ENCODE peak calls at places on chromosomes 7 and 10, in eight cellular contexts. One of them, this sample, is unnamed.

GRCh38 chr7:143434660-143435059 is 8.6 kb upstream of the TAS2R60 start:
- DNase-seq in HFFc6: no peak
- DNase-seq in pancreas: no peak
- DNase-seq in NCI-H187: no peak
- DNase-seq in T-cell: no peak
- DNase-seq in activated CD4-positive, alpha-beta T cell treated with anti-CD3 and anti-CD28 coated beads for 48 hours: no peak
- DNase-seq in H9: no peak
- DNase-seq in mammary epithelial cell: peak; percentile 54
- DNase-seq in this sample: no peak

GRCh38 chr7:158602905-158603772 is 15.5 kb upstream of the PTPRN2 start:
- DNase-seq in activated CD4-positive, alpha-beta T cell treated with anti-CD3 and anti-CD28 coated beads for 48 hours: peak; percentile 20
- DNase-seq in mammary epithelial cell: no peak
- DNase-seq in HFFc6: no peak
- DNase-seq in T-cell: no peak
- DNase-seq in NCI-H187: no peak
- DNase-seq in pancreas: no peak
- DNase-seq in H9: no peak
- DNase-seq in this sample: no peak

GRCh38 chr7:20794676-20795075 is 8.0 kb upstream of the SP8 start:
- DNase-seq in H9: no peak
- DNase-seq in activated CD4-positive, alpha-beta T cell treated with anti-CD3 and anti-CD28 coated beads for 48 hours: no peak
- DNase-seq in T-cell: no peak
- DNase-seq in mammary epithelial cell: no peak
- DNase-seq in pancreas: no peak
- DNase-seq in HFFc6: no peak
- DNase-seq in NCI-H187: no peak
- DNase-seq in this sample: no peak

GRCh38 chr7:157397751-157398691 is 61.2 kb downstream of the DNAJB6 start:
- DNase-seq in T-cell: peak; percentile 14
- DNase-seq in HFFc6: peak; percentile 73
- DNase-seq in activated CD4-positive, alpha-beta T cell treated with anti-CD3 and anti-CD28 coated beads for 48 hours: peak; percentile 31
- DNase-seq in mammary epithelial cell: peak; percentile 22
- DNase-seq in H9: peak; percentile 72
- DNase-seq in pancreas: no peak
- DNase-seq in NCI-H187: peak; percentile 88
- DNase-seq in this sample: no peak

GRCh38 chr10:79405221-79405994 is 40.0 kb downstream of the ZCCHC24 start:
- DNase-seq in T-cell: no peak
- DNase-seq in NCI-H187: no peak
- DNase-seq in HFFc6: no peak
- DNase-seq in mammary epithelial cell: no peak
- DNase-seq in activated CD4-positive, alpha-beta T cell treated with anti-CD3 and anti-CD28 coated beads for 48 hours: no peak
- DNase-seq in H9: no peak
- DNase-seq in pancreas: peak; percentile 46
- DNase-seq in this sample: no peak

GRCh38 chr7:123120286-123120685 is 79.5 kb downstream of the SLC13A1 start:
- DNase-seq in activated CD4-positive, alpha-beta T cell treated with anti-CD3 and anti-CD28 coated beads for 48 hours: no peak
- DNase-seq in mammary epithelial cell: peak; percentile 4
- DNase-seq in H9: no peak
- DNase-seq in HFFc6: no peak
- DNase-seq in T-cell: no peak
- DNase-seq in NCI-H187: no peak
- DNase-seq in pancreas: no peak
- DNase-seq in this sample: no peak

GRCh38 chr7:1576521-1577253 is 6.9 kb upstream of the PSMG3 start:
- DNase-seq in NCI-H187: no peak
- DNase-seq in H9: peak; percentile 92
- DNase-seq in T-cell: no peak
- DNase-seq in HFFc6: no peak
- DNase-seq in activated CD4-positive, alpha-beta T cell treated with anti-CD3 and anti-CD28 coated beads for 48 hours: no peak
- DNase-seq in mammary epithelial cell: no peak
- DNase-seq in pancreas: no peak
- DNase-seq in this sample: no peak

GRCh38 chr10:112637901-112638300 is 190.9 kb downstream of the VTI1A start:
- DNase-seq in pancreas: no peak
- DNase-seq in T-cell: no peak
- DNase-seq in mammary epithelial cell: no peak
- DNase-seq in activated CD4-positive, alpha-beta T cell treated with anti-CD3 and anti-CD28 coated beads for 48 hours: no peak
- DNase-seq in NCI-H187: no peak
- DNase-seq in H9: no peak
- DNase-seq in HFFc6: no peak
- DNase-seq in this sample: no peak

GRCh38 chr7:12735923-12736322 is 48.5 kb downstream of the ARL4A start:
- DNase-seq in H9: no peak
- DNase-seq in HFFc6: no peak
- DNase-seq in NCI-H187: no peak
- DNase-seq in mammary epithelial cell: no peak
- DNase-seq in activated CD4-positive, alpha-beta T cell treated with anti-CD3 and anti-CD28 coated beads for 48 hours: no peak
- DNase-seq in pancreas: no peak
- DNase-seq in T-cell: no peak
- DNase-seq in this sample: no peak

GRCh38 chr7:41508755-41509154 is 194.1 kb downstream of the INHBA start:
- DNase-seq in activated CD4-positive, alpha-beta T cell treated with anti-CD3 and anti-CD28 coated beads for 48 hours: no peak
- DNase-seq in H9: no peak
- DNase-seq in HFFc6: peak; percentile 3
- DNase-seq in T-cell: no peak
- DNase-seq in pancreas: no peak
- DNase-seq in mammary epithelial cell: no peak
- DNase-seq in NCI-H187: no peak
- DNase-seq in this sample: no peak

GRCh38 chr7:122412886-122413285 is 108.3 kb upstream of the FEZF1 start:
- DNase-seq in H9: no peak
- DNase-seq in pancreas: no peak
- DNase-seq in mammary epithelial cell: no peak
- DNase-seq in HFFc6: no peak
- DNase-seq in NCI-H187: no peak
- DNase-seq in T-cell: no peak
- DNase-seq in activated CD4-positive, alpha-beta T cell treated with anti-CD3 and anti-CD28 coated beads for 48 hours: no peak
- DNase-seq in this sample: no peak

GRCh38 chr7:90511776-90512175 is 42.3 kb downstream of the PTTG1IP2 start:
- DNase-seq in mammary epithelial cell: no peak
- DNase-seq in pancreas: no peak
- DNase-seq in HFFc6: no peak
- DNase-seq in T-cell: no peak
- DNase-seq in activated CD4-positive, alpha-beta T cell treated with anti-CD3 and anti-CD28 coated beads for 48 hours: no peak
- DNase-seq in H9: no peak
- DNase-seq in NCI-H187: no peak
- DNase-seq in this sample: no peak

GRCh38 chr10:36493511-36493880 is 631.9 kb upstream of the ANKRD30A start:
- DNase-seq in HFFc6: no peak
- DNase-seq in pancreas: no peak
- DNase-seq in NCI-H187: no peak
- DNase-seq in T-cell: no peak
- DNase-seq in mammary epithelial cell: peak; percentile 29
- DNase-seq in H9: no peak
- DNase-seq in activated CD4-positive, alpha-beta T cell treated with anti-CD3 and anti-CD28 coated beads for 48 hours: no peak
- DNase-seq in this sample: no peak

GRCh38 chr10:67607472-67607871 is 88.5 kb downstream of the CTNNA3 start:
- DNase-seq in pancreas: no peak
- DNase-seq in HFFc6: no peak
- DNase-seq in activated CD4-positive, alpha-beta T cell treated with anti-CD3 and anti-CD28 coated beads for 48 hours: peak; percentile 8
- DNase-seq in T-cell: no peak
- DNase-seq in mammary epithelial cell: peak; percentile 46
- DNase-seq in NCI-H187: no peak
- DNase-seq in H9: no peak
- DNase-seq in this sample: no peak

GRCh38 chr7:1314021-1314907 is 81.6 kb downstream of the UNCX start:
- DNase-seq in mammary epithelial cell: no peak
- DNase-seq in pancreas: no peak
- DNase-seq in H9: peak; percentile 17
- DNase-seq in T-cell: no peak
- DNase-seq in NCI-H187: no peak
- DNase-seq in activated CD4-positive, alpha-beta T cell treated with anti-CD3 and anti-CD28 coated beads for 48 hours: no peak
- DNase-seq in HFFc6: no peak
- DNase-seq in this sample: no peak

GRCh38 chr10:63929826-63930467 is 408.7 kb downstream of the REEP3 start:
- DNase-seq in activated CD4-positive, alpha-beta T cell treated with anti-CD3 and anti-CD28 coated beads for 48 hours: no peak
- DNase-seq in HFFc6: no peak
- DNase-seq in H9: no peak
- DNase-seq in mammary epithelial cell: no peak
- DNase-seq in NCI-H187: no peak
- DNase-seq in T-cell: no peak
- DNase-seq in pancreas: no peak
- DNase-seq in this sample: no peak

GRCh38 chr10:95295031-95295755 is 4.4 kb upstream of the PDLIM1 start:
- DNase-seq in mammary epithelial cell: peak; percentile 91
- DNase-seq in H9: peak; percentile 78
- DNase-seq in T-cell: peak; percentile 70
- DNase-seq in pancreas: peak; percentile 79
- DNase-seq in HFFc6: peak; percentile 26
- DNase-seq in activated CD4-positive, alpha-beta T cell treated with anti-CD3 and anti-CD28 coated beads for 48 hours: peak; percentile 55
- DNase-seq in NCI-H187: no peak
- DNase-seq in this sample: peak; percentile 8

GRCh38 chr10:100006241-100006886 is 3.4 kb downstream of the DNMBP start:
- DNase-seq in activated CD4-positive, alpha-beta T cell treated with anti-CD3 and anti-CD28 coated beads for 48 hours: peak; percentile 24
- DNase-seq in H9: no peak
- DNase-seq in T-cell: no peak
- DNase-seq in mammary epithelial cell: peak; percentile 95
- DNase-seq in pancreas: no peak
- DNase-seq in NCI-H187: no peak
- DNase-seq in HFFc6: peak; percentile 96
- DNase-seq in this sample: no peak

GRCh38 chr7:1123721-1124120 is 35.8 kb downstream of the GPER1 start:
- DNase-seq in pancreas: peak; percentile 58
- DNase-seq in H9: peak; percentile 89
- DNase-seq in HFFc6: no peak
- DNase-seq in NCI-H187: no peak
- DNase-seq in T-cell: no peak
- DNase-seq in mammary epithelial cell: no peak
- DNase-seq in activated CD4-positive, alpha-beta T cell treated with anti-CD3 and anti-CD28 coated beads for 48 hours: no peak
- DNase-seq in this sample: no peak

GRCh38 chr7:55641811-55642210 is 69.5 kb upstream of the VOPP1 start:
- DNase-seq in HFFc6: no peak
- DNase-seq in H9: no peak
- DNase-seq in NCI-H187: no peak
- DNase-seq in T-cell: no peak
- DNase-seq in activated CD4-positive, alpha-beta T cell treated with anti-CD3 and anti-CD28 coated beads for 48 hours: no peak
- DNase-seq in mammary epithelial cell: peak; percentile 57
- DNase-seq in pancreas: no peak
- DNase-seq in this sample: no peak

GRCh38 chr7:29956477-29956836 is 33.1 kb downstream of the SCRN1 start:
- DNase-seq in pancreas: no peak
- DNase-seq in mammary epithelial cell: no peak
- DNase-seq in H9: no peak
- DNase-seq in activated CD4-positive, alpha-beta T cell treated with anti-CD3 and anti-CD28 coated beads for 48 hours: no peak
- DNase-seq in HFFc6: no peak
- DNase-seq in NCI-H187: no peak
- DNase-seq in T-cell: no peak
- DNase-seq in this sample: no peak

GRCh38 chr10:7819126-7819470 is 793 bp downstream of the TAF3 start:
- DNase-seq in HFFc6: peak; percentile 55
- DNase-seq in activated CD4-positive, alpha-beta T cell treated with anti-CD3 and anti-CD28 coated beads for 48 hours: peak; percentile 36
- DNase-seq in mammary epithelial cell: peak; percentile 49
- DNase-seq in H9: no peak
- DNase-seq in NCI-H187: no peak
- DNase-seq in T-cell: peak; percentile 9
- DNase-seq in pancreas: peak; percentile 70
- DNase-seq in this sample: peak; percentile 52

GRCh38 chr10:89481662-89482061 is 53.7 kb downstream of the SLC16A12 start:
- DNase-seq in NCI-H187: no peak
- DNase-seq in H9: no peak
- DNase-seq in T-cell: no peak
- DNase-seq in pancreas: no peak
- DNase-seq in activated CD4-positive, alpha-beta T cell treated with anti-CD3 and anti-CD28 coated beads for 48 hours: no peak
- DNase-seq in HFFc6: peak; percentile 73
- DNase-seq in mammary epithelial cell: peak; percentile 63
- DNase-seq in this sample: no peak

GRCh38 chr10:129768437-129769355 is 195.4 kb downstream of the EBF3 start:
- DNase-seq in pancreas: peak; percentile 49
- DNase-seq in H9: peak; percentile 82
- DNase-seq in HFFc6: no peak
- DNase-seq in activated CD4-positive, alpha-beta T cell treated with anti-CD3 and anti-CD28 coated beads for 48 hours: no peak
- DNase-seq in T-cell: no peak
- DNase-seq in mammary epithelial cell: no peak
- DNase-seq in NCI-H187: no peak
- DNase-seq in this sample: no peak

GRCh38 chr7:114229251-114229650 is 185.4 kb upstream of the FOXP2 start:
- DNase-seq in mammary epithelial cell: no peak
- DNase-seq in H9: no peak
- DNase-seq in T-cell: no peak
- DNase-seq in HFFc6: no peak
- DNase-seq in pancreas: no peak
- DNase-seq in activated CD4-positive, alpha-beta T cell treated with anti-CD3 and anti-CD28 coated beads for 48 hours: no peak
- DNase-seq in NCI-H187: no peak
- DNase-seq in this sample: no peak

GRCh38 chr7:46545790-46546189 is 624.7 kb upstream of the IGFBP3 start:
- DNase-seq in T-cell: no peak
- DNase-seq in H9: no peak
- DNase-seq in pancreas: no peak
- DNase-seq in activated CD4-positive, alpha-beta T cell treated with anti-CD3 and anti-CD28 coated beads for 48 hours: no peak
- DNase-seq in NCI-H187: no peak
- DNase-seq in HFFc6: peak; percentile 73
- DNase-seq in mammary epithelial cell: peak; percentile 82
- DNase-seq in this sample: no peak

GRCh38 chr10:130479906-130480305 is 343.7 kb downstream of the GLRX3 start:
- DNase-seq in activated CD4-positive, alpha-beta T cell treated with anti-CD3 and anti-CD28 coated beads for 48 hours: no peak
- DNase-seq in NCI-H187: no peak
- DNase-seq in H9: no peak
- DNase-seq in pancreas: no peak
- DNase-seq in mammary epithelial cell: no peak
- DNase-seq in HFFc6: no peak
- DNase-seq in T-cell: no peak
- DNase-seq in this sample: no peak

GRCh38 chr7:2022021-2022409 is 210.7 kb downstream of the MAD1L1 start:
- DNase-seq in HFFc6: no peak
- DNase-seq in H9: no peak
- DNase-seq in activated CD4-positive, alpha-beta T cell treated with anti-CD3 and anti-CD28 coated beads for 48 hours: no peak
- DNase-seq in pancreas: peak; percentile 31
- DNase-seq in NCI-H187: no peak
- DNase-seq in T-cell: no peak
- DNase-seq in mammary epithelial cell: no peak
- DNase-seq in this sample: no peak

GRCh38 chr10:3111626-3112220 is 44.4 kb downstream of the PFKP start:
- DNase-seq in pancreas: no peak
- DNase-seq in activated CD4-positive, alpha-beta T cell treated with anti-CD3 and anti-CD28 coated beads for 48 hours: no peak
- DNase-seq in HFFc6: no peak
- DNase-seq in T-cell: no peak
- DNase-seq in mammary epithelial cell: no peak
- DNase-seq in NCI-H187: no peak
- DNase-seq in H9: no peak
- DNase-seq in this sample: no peak

This sample was measured in CD4-positive, CD25-positive, alpha-beta regulatory T cell.